ENCODE peak calls at places on chromosomes 16 and 17, in six cellular contexts. L, B, P, T, H and G are unnamed samples.

GRCh38 chr17:53919356-53919755 is 96.6 kb downstream of the KIF2B start:
- DNase-seq in B (no peak), H (no peak), L (no peak), T (no peak), P (no peak), G (no peak)

GRCh38 chr17:29376667-29377268 is 13.4 kb upstream of the TAOK1 start:
- DNase-seq in B (peak), L (no peak), H (peak), T (no peak), P (peak), G (peak)

GRCh38 chr17:47663997-47664941 is 14.6 kb downstream of the KPNB1 start:
- DNase-seq in L (peak), P (peak), H (peak), T (peak), B (peak), G (no peak)

GRCh38 chr16:71840052-71840451 is 5.7 kb upstream of the ATXN1L start:
- DNase-seq in P (no peak), L (no peak), H (peak), B (no peak), T (no peak), G (peak)

GRCh38 chr17:27456681-27457404 is 595 bp downstream of the KSR1 start:
- DNase-seq in L (no peak), B (peak), H (no peak), P (peak), T (peak), G (no peak)

GRCh38 chr17:47720196-47720595 is 12.8 kb upstream of the TBX21 start:
- DNase-seq in H (no peak), P (no peak), L (no peak), B (no peak), T (no peak), G (no peak)

GRCh38 chr16:85506358-85506911 is 106.7 kb upstream of the GSE1 start:
- DNase-seq in T (no peak), P (no peak), L (no peak), B (no peak), H (no peak), G (no peak)

GRCh38 chr17:76611747-76612143 is 26.1 kb upstream of the ST6GALNAC2 start:
- DNase-seq in P (no peak), B (no peak), H (no peak), T (no peak), L (no peak), G (no peak)

GRCh38 chr16:57918994-57919393 is 51.9 kb downstream of the CNGB1 start:
- DNase-seq in B (no peak), T (no peak), P (no peak), L (no peak), H (no peak), G (no peak)

GRCh38 chr17:42016411-42016831 is 818 bp downstream of the DNAJC7 start:
- DNase-seq in T (no peak), P (peak), B (no peak), L (no peak), H (peak), G (no peak)

GRCh38 chr17:61223725-61224124 is 175.9 kb upstream of the TBX2 start:
- DNase-seq in H (no peak), T (no peak), P (no peak), B (no peak), L (no peak), G (no peak)

GRCh38 chr16:58741166-58741565 is 7.0 kb upstream of the GOT2 start:
- DNase-seq in T (no peak), L (no peak), H (no peak), B (no peak), P (no peak), G (no peak)

GRCh38 chr16:88348377-88349152 is 34.2 kb upstream of the ZNF469 start:
- DNase-seq in H (no peak), T (no peak), P (no peak), B (no peak), L (no peak), G (no peak)

GRCh38 chr16:13779676-13780075 is 140.3 kb upstream of the ERCC4 start:
- DNase-seq in B (no peak), P (peak), L (no peak), H (no peak), T (no peak), G (no peak)

GRCh38 chr17:66172706-66173223 is 19.2 kb downstream of the CEP112 start:
- DNase-seq in P (no peak), H (no peak), L (no peak), B (no peak), T (no peak), G (no peak)

GRCh38 chr16:15775663-15776304 is 81.0 kb downstream of the MYH11 start:
- DNase-seq in B (no peak), H (peak), T (no peak), P (no peak), L (no peak), G (no peak)

GRCh38 chr16:8714143-8714542 is 39.7 kb downstream of the ABAT start:
- DNase-seq in P (peak), L (no peak), B (no peak), H (no peak), T (no peak), G (no peak)

GRCh38 chr17:41494524-41494923 is 4.8 kb upstream of the KRT36 start:
- DNase-seq in P (no peak), B (no peak), L (no peak), T (no peak), H (peak), G (no peak)

GRCh38 chr17:42577140-42577531 is 393 bp downstream of the PSMC3IP start:
- DNase-seq in B (no peak), T (no peak), H (no peak), P (no peak), L (no peak), G (no peak)

GRCh38 chr16:24499193-24499814 is 40.1 kb upstream of the RBBP6 start:
- DNase-seq in T (no peak), P (peak), B (peak), H (peak), L (no peak), G (no peak)

GRCh38 chr17:77455878-77456234 is 315.1 kb downstream of the SEC14L1 start:
- DNase-seq in T (no peak), L (no peak), P (no peak), B (no peak), H (no peak), G (no peak)

GRCh38 chr17:44385287-44386181 is 3.9 kb downstream of the ITGA2B start:
- DNase-seq in P (peak), L (peak), T (peak), H (peak), B (peak), G (no peak)

GRCh38 chr17:43983515-43984411 is 20.7 kb upstream of the NAGS start:
- DNase-seq in H (no peak), B (peak), T (peak), L (peak), P (peak), G (no peak)

GRCh38 chr16:23435500-23435899 is 17.5 kb downstream of the COG7 start:
- DNase-seq in L (peak), T (peak), B (peak), P (peak), H (peak), G (no peak)

GRCh38 chr17:50638851-50639767 is 4.4 kb downstream of the ABCC3 start:
- DNase-seq in L (peak), H (peak), P (no peak), T (peak), B (peak), G (peak)

GRCh38 chr17:77607606-77608005 is 350.9 kb upstream of the TNRC6C start:
- DNase-seq in L (no peak), T (no peak), H (no peak), P (no peak), B (no peak), G (no peak)

GRCh38 chr17:37527249-37527851 is 37.7 kb downstream of the DUSP14 start:
- DNase-seq in P (peak), L (no peak), H (peak), T (no peak), B (no peak), G (no peak)

GRCh38 chr17:40019140-40019991 is 4.1 kb downstream of the CSF3 start:
- DNase-seq in L (no peak), H (peak), B (no peak), T (no peak), P (no peak), G (no peak)

GRCh38 chr17:82249896-82250581 is 21.2 kb downstream of the SLC16A3 start:
- DNase-seq in B (no peak), P (no peak), H (no peak), L (no peak), T (no peak), G (no peak)

GRCh38 chr16:64621616-64622015 is 500.2 kb downstream of the CDH11 start:
- DNase-seq in T (no peak), H (no peak), L (no peak), P (no peak), B (no peak), G (no peak)

GRCh38 chr16:89395150-89396142 is 94.9 kb downstream of the ANKRD11 start:
- DNase-seq in L (peak), B (peak), T (peak), H (peak), P (peak), G (peak)

GRCh38 chr17:47279062-47279801 is 25.6 kb downstream of the ITGB3 start:
- DNase-seq in T (no peak), P (no peak), H (peak), B (no peak), L (peak), G (peak)

GRCh38 chr17:81094744-81095607 is 60.0 kb downstream of the BAIAP2 start:
- DNase-seq in H (peak), L (peak), T (peak), P (peak), B (peak), G (peak)

GRCh38 chr17:38967290-38967738 is at the start of gene FBXO47:
- DNase-seq in B (peak), P (peak), L (peak), T (peak), H (peak), G (peak)

GRCh38 chr17:835263-835662 is 53.1 kb downstream of the MRM3 start:
- DNase-seq in T (no peak), B (no peak), P (peak), H (peak), L (no peak), G (peak)

GRCh38 chr17:40122466-40122943 is 734 bp downstream of the MSL1 start:
- DNase-seq in P (peak), H (no peak), T (peak), L (peak), B (peak), G (no peak)

GRCh38 chr17:2545393-2545792 is 33.7 kb upstream of the METTL16 start:
- DNase-seq in P (no peak), B (peak), T (peak), H (no peak), L (peak), G (no peak)

GRCh38 chr17:10845388-10845751 is 7.5 kb upstream of the PIRT start:
- DNase-seq in H (no peak), B (no peak), P (no peak), T (no peak), L (no peak), G (no peak)

GRCh38 chr16:69855587-69855986 is 93.5 kb downstream of the WWP2 start:
- DNase-seq in B (no peak), L (no peak), H (peak), T (no peak), P (no peak), G (no peak)

GRCh38 chr16:69861276-69862030 is 89.7 kb upstream of the CLEC18A start:
- DNase-seq in P (no peak), B (peak), T (peak), H (peak), L (peak), G (peak)

GRCh38 chr16:69858196-69859104 is 92.7 kb upstream of the CLEC18A start:
- DNase-seq in T (no peak), P (no peak), H (no peak), L (no peak), B (no peak), G (no peak)

GRCh38 chr16:69860233-69861231 is 90.6 kb upstream of the CLEC18A start:
- DNase-seq in P (no peak), H (no peak), T (no peak), B (no peak), L (no peak), G (no peak)

DNA sequence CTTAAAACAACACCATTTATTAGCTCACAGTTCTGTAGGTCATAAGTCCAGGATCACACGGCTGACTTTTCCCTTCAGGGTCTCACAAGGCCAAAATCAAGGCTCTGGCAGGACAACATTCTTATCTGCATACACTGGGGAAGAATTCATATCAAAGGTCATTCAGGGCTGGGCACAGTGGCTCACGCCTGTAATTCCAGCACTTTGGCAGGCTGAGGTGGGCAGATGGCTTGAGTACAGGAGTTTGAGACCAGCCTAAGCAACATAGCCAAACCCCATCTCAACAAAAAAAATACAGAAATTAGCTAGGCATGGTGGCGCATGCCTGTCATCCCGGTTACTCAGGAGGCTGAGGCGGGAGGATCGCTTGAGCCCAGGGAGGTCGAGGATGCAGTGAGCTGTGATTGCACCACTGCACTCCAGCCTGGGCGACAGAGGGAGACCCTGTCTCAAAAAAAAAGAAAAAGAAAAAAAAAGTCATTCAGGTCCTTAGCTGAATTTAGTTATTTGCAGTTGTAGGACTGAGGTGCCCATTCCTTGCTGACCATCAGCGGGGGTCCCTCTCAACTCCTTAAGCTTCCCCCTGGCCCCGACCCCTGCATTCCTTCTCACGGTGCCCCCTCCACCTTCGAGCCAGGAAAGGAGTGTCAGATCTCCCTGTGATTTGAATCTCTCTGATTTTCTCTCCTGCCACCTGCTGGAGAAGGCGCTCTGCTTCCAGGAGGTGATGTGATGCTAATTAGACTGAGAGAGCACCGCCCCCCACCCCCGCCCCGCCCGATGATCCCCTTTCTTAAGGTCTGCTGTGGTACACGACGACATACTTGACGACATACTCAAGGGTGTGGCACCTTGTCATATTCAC is 91.8 kb upstream of the CLEC18A start:
- DNase-seq in L (peak), T (peak), H (no peak), P (peak), B (no peak), G (no peak)
- TF ChIP-seq CTCF in L (peak), T (peak), H (peak), P (peak), B (peak), G (no peak)

GRCh38 chr16:87033021-87033471 is 284.1 kb downstream of the C16orf95 start:
- DNase-seq in T (no peak), L (no peak), B (no peak), P (no peak), H (no peak), G (no peak)

GRCh38 chr16:87035053-87035452 is 282.1 kb downstream of the C16orf95 start:
- DNase-seq in P (no peak), L (no peak), B (no peak), T (no peak), H (no peak), G (no peak)

GRCh38 chr16:87032554-87032953 is 284.6 kb downstream of the C16orf95 start:
- DNase-seq in B (no peak), L (no peak), P (no peak), H (no peak), T (no peak), G (no peak)

GRCh38 chr16:87034317-87034716 is 282.9 kb downstream of the C16orf95 start:
- DNase-seq in B (no peak), H (no peak), T (no peak), P (no peak), L (no peak), G (no peak)

DNA sequence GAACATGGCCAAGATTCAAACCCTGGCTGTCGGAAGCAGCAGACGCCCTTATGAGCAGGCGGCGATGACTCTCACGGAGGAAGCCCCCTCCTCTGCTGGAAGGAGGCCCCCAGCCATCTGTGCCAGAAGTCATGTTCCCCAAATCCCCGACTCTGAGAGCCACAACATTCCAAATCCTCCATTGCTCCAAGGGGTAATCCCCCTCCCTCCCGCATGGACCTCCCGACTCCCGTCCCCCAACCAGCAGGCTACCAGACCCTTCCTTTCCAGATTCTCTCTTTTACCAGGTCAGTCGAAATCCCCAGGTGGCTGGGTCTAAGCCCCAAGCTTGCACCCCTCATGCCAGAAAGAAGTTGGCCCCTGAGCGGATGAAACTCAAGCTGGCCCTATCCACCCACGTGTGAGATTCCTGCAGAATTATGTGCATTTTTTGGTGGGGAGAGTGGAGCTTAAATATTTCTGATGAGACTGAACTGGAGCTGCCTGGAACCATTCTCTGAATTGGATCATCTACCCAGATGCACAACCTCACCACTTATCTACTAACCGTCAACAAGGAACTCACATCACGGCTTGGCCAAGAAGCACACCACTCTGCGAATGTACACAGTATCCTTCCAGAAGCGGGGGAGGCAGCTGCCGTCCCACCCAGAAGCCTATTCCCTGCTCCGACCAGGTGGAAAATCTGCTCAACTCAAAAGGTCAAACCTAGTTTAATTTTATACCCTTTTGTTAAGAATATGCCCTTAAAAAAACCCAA is 283.5 kb downstream of the C16orf95 start:
- DNase-seq in L (peak), P (no peak), H (peak), T (no peak), B (no peak), G (no peak)
- H3K4me3 ChIP-seq in L (no peak), P (no peak), H (no peak), T (no peak), B (no peak), G (no peak)

GRCh38 chr16:84182680-84183571 is 3.9 kb downstream of the TAF1C start:
- DNase-seq in T (no peak), L (no peak), B (no peak), H (no peak), P (no peak), G (no peak)

GRCh38 chr16:84184775-84185174 is 2.1 kb downstream of the TAF1C start:
- DNase-seq in B (no peak), L (no peak), T (no peak), P (no peak), H (no peak), G (no peak)

GRCh38 chr16:84183572-84183875 is 3.3 kb downstream of the TAF1C start:
- DNase-seq in H (no peak), B (no peak), L (no peak), T (no peak), P (no peak), G (no peak)

GRCh38 chr16:84182104-84182503 is 4.8 kb downstream of the TAF1C start:
- DNase-seq in B (no peak), P (no peak), T (no peak), L (no peak), H (no peak), G (no peak)

DNA sequence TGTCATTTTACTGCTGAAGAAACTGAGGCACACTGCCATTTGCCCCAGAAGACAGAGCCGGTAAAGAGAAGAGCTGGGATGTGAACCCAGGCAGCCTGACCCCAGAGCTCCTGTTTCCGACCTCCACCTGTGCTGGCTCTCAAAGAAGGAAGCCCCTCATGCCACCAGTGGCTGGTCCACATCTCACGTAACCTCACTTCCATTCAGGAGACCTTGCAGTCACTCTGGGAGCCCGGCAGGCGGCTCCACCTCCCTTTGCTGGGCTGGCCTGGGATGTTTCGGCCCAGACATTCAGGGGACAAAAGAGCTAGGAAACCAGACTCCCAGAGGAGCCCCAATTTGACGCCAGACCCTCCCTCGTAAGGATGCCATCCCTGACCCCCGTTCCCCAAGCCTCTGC is 2.9 kb downstream of the TAF1C start:
- DNase-seq in L (no peak), H (no peak), B (no peak), P (no peak), T (no peak), G (no peak)
- TF ChIP-seq CTCF in L (peak), H (peak), B (peak), P (peak), T (no peak), G (peak)

GRCh38 chr16:455453-455852 is 30.0 kb downstream of the RAB11FIP3 start:
- DNase-seq in H (no peak), T (no peak), B (no peak), L (no peak), P (no peak), G (no peak)

GRCh38 chr16:457732-458400 is 32.4 kb downstream of the RAB11FIP3 start:
- DNase-seq in L (no peak), P (no peak), H (no peak), B (no peak), T (peak), G (no peak)

GRCh38 chr16:454397-454940 is 29.0 kb downstream of the RAB11FIP3 start:
- DNase-seq in H (no peak), P (no peak), B (no peak), L (no peak), T (no peak), G (no peak)

GRCh38 chr16:459761-460160 is 34.3 kb downstream of the RAB11FIP3 start:
- DNase-seq in H (no peak), B (no peak), T (no peak), L (no peak), P (no peak), G (no peak)

DNA sequence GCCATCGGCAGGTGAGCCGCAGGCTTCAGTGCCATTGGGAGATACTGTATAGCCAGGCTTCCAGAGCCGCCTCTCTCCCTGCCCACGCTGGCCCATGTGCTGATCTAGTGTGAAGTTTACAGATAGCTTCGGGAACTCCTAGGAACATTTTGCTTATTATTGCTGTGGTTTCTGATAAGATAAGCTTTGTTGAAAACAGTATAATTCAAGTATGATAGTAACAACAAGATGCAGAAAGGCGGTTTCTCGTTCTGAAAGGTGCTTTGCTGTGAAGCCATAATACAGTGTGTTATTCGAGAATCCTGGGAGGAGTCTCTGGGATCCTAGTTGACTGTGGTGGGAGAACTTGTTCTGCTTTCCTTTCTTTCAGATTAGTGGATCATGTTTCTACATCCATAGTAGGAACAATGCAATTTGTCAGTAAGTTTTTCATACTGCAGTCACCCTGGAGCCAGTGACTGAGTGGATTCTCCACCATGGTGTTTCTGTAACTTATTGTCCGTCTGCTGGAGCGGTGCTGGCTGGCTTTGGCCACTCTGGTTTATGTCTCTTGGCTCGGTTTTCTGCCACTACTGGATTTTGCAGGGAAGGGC is 31.5 kb downstream of the RAB11FIP3 start:
- DNase-seq in H (peak), T (peak), B (no peak), P (no peak), L (no peak), G (no peak)
- H3K4me3 ChIP-seq in H (peak), T (no peak), B (no peak), P (no peak), L (no peak), G (no peak)